ENCODE peak calls at places on chromosome 2, in six cellular contexts. D, U, P, N, E and G are unnamed samples.

GRCh38 chr2:18119883-18120282 is 241.4 kb downstream of the KCNS3 start:
- DNase-seq in D (no peak), N (no peak), E (peak; percentile 14), P (no peak), U (no peak), G (peak; percentile 73)

GRCh38 chr2:209845666-209846065 is 74.0 kb downstream of the UNC80 start:
- DNase-seq in N (no peak), U (no peak), D (no peak), P (no peak), E (no peak), G (no peak)

GRCh38 chr2:135093685-135094340 is 41.7 kb downstream of the RAB3GAP1 start:
- DNase-seq in U (no peak), P (no peak), E (peak; percentile 79), N (no peak), D (no peak), G (no peak)

GRCh38 chr2:155975734-155976133 is 356.8 kb downstream of the NR4A2 start:
- DNase-seq in U (no peak), E (no peak), D (no peak), N (no peak), P (no peak), G (no peak)

GRCh38 chr2:195021704-195022513 is 635.1 kb upstream of the SLC39A10 start:
- DNase-seq in N (no peak), U (no peak), D (no peak), P (no peak), E (no peak), G (no peak)

GRCh38 chr2:216366777-216367465 is 5.4 kb downstream of the MARCHF4 start:
- DNase-seq in E (no peak), P (no peak), U (no peak), D (no peak), N (no peak), G (no peak)

GRCh38 chr2:112181571-112182290 is 43.5 kb downstream of the FBLN7 start:
- DNase-seq in P (peak; percentile 81), U (no peak), E (peak; percentile 12), D (no peak), N (no peak), G (no peak)

GRCh38 chr2:73759904-73760303 is 20.0 kb downstream of the DUSP11 start:
- DNase-seq in U (no peak), N (no peak), P (no peak), D (no peak), E (no peak), G (no peak)

GRCh38 chr2:223760838-223761502 is 76.4 kb downstream of the AP1S3 start:
- DNase-seq in P (peak; percentile 77), N (no peak), D (no peak), U (no peak), E (peak; percentile 52), G (peak; percentile 67)

GRCh38 chr2:183665403-183665802 is 541.2 kb downstream of the NUP35 start:
- DNase-seq in N (no peak), D (no peak), E (no peak), P (no peak), U (no peak), G (no peak)

GRCh38 chr2:67997528-67998267 is 65.1 kb downstream of the C1D start:
- DNase-seq in P (no peak), D (no peak), U (no peak), N (no peak), E (no peak), G (no peak)

GRCh38 chr2:11677146-11678055 is 7.4 kb upstream of the NTSR2 start:
- DNase-seq in E (no peak), U (no peak), P (no peak), N (no peak), D (no peak), G (peak; percentile 53)

DNA sequence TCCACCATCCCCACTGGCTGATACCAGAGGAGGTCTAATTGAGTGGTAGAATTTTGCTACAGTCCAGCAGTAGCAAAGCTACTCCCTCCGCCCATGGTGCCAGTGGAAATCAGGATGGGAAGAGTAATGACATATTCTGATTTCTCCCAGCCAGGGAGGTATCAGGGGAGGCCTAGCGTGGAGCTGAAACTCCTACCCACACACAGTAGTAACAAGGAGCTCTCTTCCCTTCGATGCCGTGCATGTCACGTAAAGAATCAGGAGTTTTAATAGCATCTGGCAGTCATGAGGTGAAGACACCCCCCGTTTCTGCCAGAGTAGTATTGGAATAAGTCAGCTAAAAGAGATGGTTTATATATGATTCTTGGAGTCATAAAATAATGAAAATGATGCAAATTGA is 786.8 kb upstream of the DDX18 start:
- DNase-seq in N (no peak), U (no peak), P (no peak), E (no peak), D (no peak), G (no peak)
- H3K9me3 ChIP-seq in N (no peaks in the 10 kb centered on the region), U (no peaks in the 10 kb centered on the region), P (no peaks in the 10 kb centered on the region), E (no peaks in the 10 kb centered on the region), D (peaks cover 3% of the 10 kb centered on the region), G (no peaks in the 10 kb centered on the region)

DNA sequence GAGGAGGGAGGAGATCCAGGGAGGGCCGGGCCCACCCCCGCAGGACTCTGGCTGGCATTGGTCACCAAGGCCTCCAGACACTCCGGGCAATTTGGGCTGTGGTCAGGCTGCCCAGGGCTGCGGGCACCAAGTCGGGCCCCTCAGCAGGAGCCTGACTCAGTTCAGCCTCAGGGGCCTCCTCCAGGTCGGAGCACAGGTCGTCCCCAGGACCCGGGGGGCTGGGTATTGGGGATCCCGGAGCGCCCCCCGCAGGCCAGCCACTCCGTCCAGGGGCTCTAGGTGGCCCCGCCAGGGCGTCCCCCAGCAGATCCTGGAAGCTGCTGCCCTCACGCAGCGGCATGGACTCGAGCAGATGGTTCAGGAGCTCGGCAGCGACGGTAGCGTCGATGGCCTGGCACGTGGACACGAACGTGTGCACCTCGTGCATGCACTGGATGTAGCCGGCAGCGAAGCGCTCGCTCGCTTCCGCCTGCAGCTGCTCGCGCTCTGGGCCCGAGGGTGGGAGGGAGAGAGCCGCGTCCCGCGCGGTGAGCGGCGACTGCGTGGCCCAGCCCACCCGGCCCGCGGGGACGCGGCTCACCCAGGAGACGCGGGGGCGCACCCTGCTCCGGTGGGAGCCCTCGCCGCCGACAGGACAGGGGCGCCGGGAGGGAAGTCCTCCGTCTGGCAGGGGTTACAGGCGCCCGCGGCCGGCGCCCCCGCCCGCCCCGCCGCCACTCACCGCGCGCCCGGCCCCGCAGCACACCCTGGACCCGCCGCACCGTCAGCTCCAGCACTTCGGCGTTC is 879 bp downstream of the HES6 start:
- DNase-seq in N (peak; percentile 69), D (no peak), P (peak; percentile 88), U (peak; percentile 63), E (peak; percentile 45), G (no peak)
- H3K4me3 ChIP-seq in N (peak overlapping the region; percentile 44), D (peak overlapping the region; percentile 68), P (no peak overlapping the region), U (peak overlapping the region; percentile 66), E (peak overlapping the region; percentile 81), G (peak overlapping the region; percentile 67)

DNA sequence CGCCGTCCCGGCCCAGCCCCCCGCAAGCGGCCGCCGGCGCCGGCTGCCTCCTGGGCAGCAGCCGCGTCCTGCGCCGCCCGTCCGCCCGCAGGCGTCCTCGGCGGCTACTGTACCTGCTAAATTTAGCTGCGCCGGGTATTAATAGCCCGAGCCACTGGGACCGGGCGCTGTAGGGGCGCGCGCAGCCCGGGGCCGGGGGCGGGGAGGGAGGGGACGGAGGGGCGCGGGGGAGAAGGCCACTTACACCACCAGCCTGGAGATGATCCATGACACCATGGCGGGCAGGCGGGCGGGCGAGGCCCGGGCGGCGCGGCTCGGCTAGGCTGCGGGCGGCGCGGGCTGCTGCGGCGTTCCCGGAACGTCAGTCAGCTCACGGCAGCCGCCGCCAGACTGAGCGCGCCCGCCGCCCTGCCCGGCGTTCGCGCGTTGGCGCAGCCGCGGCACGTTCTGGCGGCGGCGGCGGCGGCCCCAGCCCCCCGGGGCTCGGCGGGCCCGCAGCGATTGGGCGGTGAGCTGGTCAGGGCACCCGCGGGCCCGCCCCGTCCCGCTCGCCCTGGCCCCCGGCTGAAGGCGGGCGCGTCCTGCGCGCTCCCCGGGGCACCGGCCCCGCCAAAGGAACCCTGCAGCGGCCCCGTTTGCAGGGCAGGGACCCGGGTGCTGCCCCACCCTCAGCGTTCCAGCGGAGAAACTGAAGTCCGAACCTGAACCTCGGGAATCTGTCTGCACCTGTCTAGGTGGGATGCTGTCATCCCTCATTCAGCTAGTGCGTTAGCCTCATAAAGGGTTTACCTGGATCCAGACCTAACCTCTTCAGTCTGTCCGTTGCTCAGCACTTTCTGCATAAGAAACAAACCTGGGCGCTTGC is at the start of gene REEP1:
- DNase-seq in N (peak; percentile 65), E (peak; percentile 25), P (peak; percentile 76), U (no peak), D (no peak), G (no peak)
- H3K27me3 ChIP-seq in N (peaks cover 6% of the 10 kb centered on the region), E (no peaks in the 10 kb centered on the region), P (peaks cover 78% of the 10 kb centered on the region), U (peaks cover 42% of the 10 kb centered on the region), D (no peaks in the 10 kb centered on the region), G (no peaks in the 10 kb centered on the region)

GRCh38 chr2:119803101-119803500 is 43.4 kb downstream of the PTPN4 start:
- DNase-seq in D (no peak), N (no peak), E (no peak), P (no peak), U (no peak), G (no peak)
- H3K9me3 ChIP-seq in D (no peaks in the 10 kb centered on the region), N (no peaks in the 10 kb centered on the region), E (no peaks in the 10 kb centered on the region), P (no peaks in the 10 kb centered on the region), U (no peaks in the 10 kb centered on the region), G (no peaks in the 10 kb centered on the region)

GRCh38 chr2:234970467-234970866 is 18.6 kb downstream of the SH3BP4 start:
- DNase-seq in U (no peak), D (no peak), P (no peak), E (peak; percentile 47), N (no peak), G (no peak)

GRCh38 chr2:234967201-234967873 is 15.5 kb downstream of the SH3BP4 start:
- DNase-seq in P (no peak), D (no peak), N (no peak), E (no peak), U (no peak), G (no peak)

GRCh38 chr2:234967874-234968208 is 16.0 kb downstream of the SH3BP4 start:
- DNase-seq in P (no peak), E (peak; percentile 29), U (no peak), D (no peak), N (no peak), G (no peak)

GRCh38 chr2:234969329-234970157 is 17.7 kb downstream of the SH3BP4 start:
- DNase-seq in U (no peak), N (no peak), D (no peak), E (no peak), P (no peak), G (no peak)

DNA sequence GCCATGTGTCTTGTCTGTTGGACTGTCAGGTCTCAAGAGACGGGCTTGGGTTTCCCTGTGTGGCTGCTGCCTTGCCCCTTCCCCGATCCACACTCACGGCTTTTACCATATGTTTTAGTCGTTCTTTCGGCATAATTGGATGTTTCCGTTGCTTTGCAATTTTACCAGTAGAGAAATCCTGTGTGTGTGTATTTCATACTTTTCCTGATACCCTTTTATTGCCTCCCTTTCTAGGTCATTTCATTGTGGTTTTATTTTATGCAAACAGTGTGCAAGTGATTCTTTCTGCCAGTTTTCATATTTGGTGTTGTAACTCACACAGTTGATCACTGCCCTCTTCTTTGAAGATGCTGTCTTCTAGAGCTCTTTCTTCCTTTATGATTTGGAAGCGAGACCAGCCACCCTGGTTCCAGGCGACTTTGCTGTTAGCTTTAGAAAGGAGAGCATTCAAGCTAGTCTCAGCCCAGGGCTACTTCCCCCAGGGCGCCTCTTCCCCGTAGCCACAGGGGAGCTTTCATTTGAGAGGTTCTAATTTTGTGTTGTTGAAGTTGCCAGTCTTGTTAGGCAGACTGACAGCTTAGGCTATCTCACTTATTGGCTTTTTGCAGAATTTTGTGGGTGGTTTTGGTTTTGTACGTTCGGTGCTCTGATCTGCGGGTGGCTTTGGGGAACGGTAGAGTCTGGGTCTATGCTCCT is 17.0 kb downstream of the SH3BP4 start:
- DNase-seq in E (no peak), N (no peak), D (no peak), U (no peak), P (no peak), G (no peak)
- H3K4me3 ChIP-seq in E (no peak overlapping the region), N (no peak overlapping the region), D (no peak overlapping the region), U (no peak overlapping the region), P (no peak overlapping the region), G (no peak overlapping the region)